ENCODE peak calls at places on chromosomes 7 and 10, in six cellular contexts. N is GM23338, B is HepG2, A is neural progenitor cell, X is fibroblast of lung, Y is GM23248. G is an unnamed sample.

GRCh38 chr7:130909161-130909836 is 175.3 kb upstream of the KLF14 start:
- DNase-seq in N (no peak), B (no peak), A (no peak), X (no peak), Y (peak), G (no peak)

GRCh38 chr7:140375808-140376730 is 22.3 kb downstream of the SLC37A3 start:
- DNase-seq in N (no peak), B (no peak), A (no peak), X (no peak), Y (no peak), G (no peak)

GRCh38 chr7:11170160-11170559 is 196.5 kb downstream of the PHF14 start:
- DNase-seq in N (no peak), B (no peak), A (no peak), X (no peak), Y (no peak), G (no peak)

GRCh38 chr10:117983961-117984360 is 62.8 kb downstream of the RAB11FIP2 start:
- DNase-seq in N (no peak), B (no peak), A (no peak), X (no peak), Y (no peak), G (no peak)

GRCh38 chr10:3430501-3430900 is 257.9 kb upstream of the PITRM1 start:
- DNase-seq in N (no peak), B (no peak), A (no peak), X (no peak), Y (no peak), G (no peak)

GRCh38 chr7:121504478-121504877 is 108.4 kb upstream of the FAM3C start:
- DNase-seq in N (no peak), B (no peak), A (no peak), X (peak), Y (peak), G (no peak)

GRCh38 chr10:30431435-30431911 is 2.5 kb upstream of the MAP3K8 start:
- DNase-seq in N (peak), B (no peak), A (no peak), X (peak), Y (peak), G (peak)

GRCh38 chr7:28272461-28272877 is 91.9 kb upstream of the JAZF1 start:
- DNase-seq in N (peak), B (no peak), A (peak), X (peak), Y (peak), G (no peak)

GRCh38 chr10:43396928-43397624 is 11.9 kb downstream of the HNRNPF start:
- DNase-seq in N (peak), B (peak), A (peak), X (peak), Y (peak), G (no peak)

GRCh38 chr7:16061630-16062029 is 359.7 kb downstream of the CRPPA start:
- DNase-seq in N (no peak), B (no peak), A (no peak), X (no peak), Y (no peak), G (no peak)

GRCh38 chr7:88218836-88219605 is 817 bp downstream of the SRI start:
- DNase-seq in N (peak), B (no peak), A (peak), X (peak), Y (peak), G (peak)

GRCh38 chr10:121696854-121697253 is 98.6 kb upstream of the FGFR2 start:
- DNase-seq in N (peak), B (peak), A (peak), X (no peak), Y (peak), G (peak)

GRCh38 chr10:118175148-118175547 is 128.4 kb upstream of the RAB11FIP2 start:
- DNase-seq in N (no peak), B (no peak), A (no peak), X (no peak), Y (no peak), G (no peak)

GRCh38 chr10:128083191-128083895 is 42.9 kb downstream of the MKI67 start:
- DNase-seq in N (no peak), B (no peak), A (no peak), X (no peak), Y (no peak), G (no peak)

GRCh38 chr7:7554021-7554432 is 12.7 kb upstream of the MIOS start:
- DNase-seq in N (no peak), B (no peak), A (peak), X (peak), Y (peak), G (no peak)

GRCh38 chr10:51176976-51177690 is 102.8 kb downstream of the PRKG1 start:
- DNase-seq in N (no peak), B (no peak), A (no peak), X (peak), Y (peak), G (no peak)

GRCh38 chr10:31905586-31905985 is 23.0 kb downstream of the ARHGAP12 start:
- DNase-seq in N (no peak), B (no peak), A (no peak), X (no peak), Y (no peak), G (no peak)

GRCh38 chr7:138116156-138116555 is 39.9 kb downstream of the AKR1D1 start:
- DNase-seq in N (no peak), B (no peak), A (no peak), X (peak), Y (peak), G (no peak)

GRCh38 chr7:36286241-36286640 is 103.4 kb upstream of the ANLN start:
- DNase-seq in N (no peak), B (no peak), A (no peak), X (no peak), Y (no peak), G (no peak)

GRCh38 chr10:112815238-112816032 is 134.6 kb upstream of the TCF7L2 start:
- DNase-seq in N (no peak), B (peak), A (no peak), X (peak), Y (peak), G (peak)

DNA sequence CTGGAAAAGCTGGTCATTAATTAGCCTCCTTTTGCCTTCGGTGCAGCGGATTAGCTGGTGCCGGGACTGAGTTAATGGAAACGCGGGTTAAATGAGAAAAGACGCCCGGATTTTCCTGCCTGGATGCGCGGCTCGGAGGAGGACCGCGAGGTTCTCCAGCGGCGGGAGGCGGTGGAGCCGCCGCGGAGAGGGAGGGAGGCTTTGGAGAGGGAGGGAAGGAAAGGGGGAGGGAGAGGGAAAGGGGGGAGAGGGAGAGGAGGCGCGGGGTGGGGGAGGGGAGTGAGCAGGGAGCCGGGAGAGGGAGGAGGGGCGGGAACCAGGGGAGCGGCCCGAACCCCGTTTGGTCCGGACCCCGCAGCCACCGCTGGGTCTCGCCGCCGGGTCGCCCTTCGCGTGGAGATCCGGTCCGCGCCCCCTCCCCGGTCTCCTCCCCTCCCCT is 347.4 kb downstream of the DNAJB6 start:
- DNase-seq in N (peak), B (no peak), A (peak), X (peak), Y (no peak), G (no peak)
- TF ChIP-seq EZH2 in N (no peak), B (no peak), A (peak), X (no peak), Y (no peak), G (no peak)

GRCh38 chr7:101815826-101816488 is 1.5 kb upstream of the CUX1 start:
- DNase-seq in N (peak), B (peak), A (peak), X (peak), Y (peak), G (peak)

GRCh38 chr7:101817930-101818698 is 688 bp downstream of the CUX1 start:
- DNase-seq in N (no peak), B (no peak), A (no peak), X (peak), Y (peak), G (no peak)

GRCh38 chr7:101816499-101817030 is 861 bp upstream of the CUX1 start:
- DNase-seq in N (no peak), B (no peak), A (peak), X (peak), Y (peak), G (peak)

GRCh38 chr7:101818699-101819071 is 1.3 kb downstream of the CUX1 start:
- DNase-seq in N (no peak), B (peak), A (no peak), X (no peak), Y (no peak), G (no peak)

DNA sequence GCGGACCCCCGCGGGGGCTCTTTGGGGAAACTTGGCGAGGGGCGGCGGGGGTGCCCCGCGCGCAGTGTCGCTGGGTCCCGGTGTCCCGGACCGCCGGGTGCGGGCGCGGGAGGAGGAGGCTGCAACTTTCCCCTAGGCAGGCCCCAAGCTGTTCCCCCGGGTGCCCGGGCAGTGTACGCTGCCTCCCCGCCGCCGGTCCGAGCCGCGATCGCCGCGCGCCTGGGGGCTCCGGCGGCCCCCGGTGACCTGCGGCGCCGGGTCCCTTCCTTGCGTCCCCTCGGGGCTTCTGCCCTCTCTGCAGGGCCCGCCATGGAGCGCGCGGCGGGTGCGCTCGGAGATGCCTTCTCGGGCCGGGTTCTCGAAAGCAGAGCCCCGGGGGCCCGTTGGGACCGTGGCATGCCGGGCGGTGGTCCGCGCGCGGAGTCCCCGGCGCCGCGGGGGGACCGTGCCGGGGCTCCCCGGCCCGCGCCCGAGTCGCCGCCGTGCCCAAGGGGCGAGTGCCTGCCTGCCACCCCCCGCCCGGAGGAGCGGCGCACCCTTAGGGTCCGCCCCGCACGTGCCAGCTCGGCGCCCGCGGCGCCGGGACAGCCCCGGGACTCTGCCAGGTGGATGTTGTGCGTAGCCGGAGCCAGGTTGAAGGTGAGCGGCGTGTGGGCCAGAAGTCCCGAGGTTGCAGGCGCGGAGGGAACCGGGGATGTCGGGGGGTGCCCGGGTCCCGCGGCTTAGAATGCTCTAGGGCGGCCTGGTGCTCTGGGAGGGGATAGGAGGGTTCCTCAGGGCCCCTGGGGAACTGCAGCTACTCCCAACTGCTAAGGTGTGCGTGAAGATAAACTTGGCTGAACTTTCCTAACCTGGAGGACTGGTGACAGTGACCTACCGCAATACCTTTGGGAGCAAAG is at the start of gene CUX1:
- DNase-seq in N (peak), B (peak), A (peak), X (peak), Y (peak), G (no peak)
- TF ChIP-seq EZH2 in N (no peak), B (no peak), A (no peak), X (no peak), Y (no peak), G (no peak)

GRCh38 chr10:78302989-78303854 is 269.6 kb downstream of the RPS24 start:
- DNase-seq in N (peak), B (peak), A (peak), X (peak), Y (peak), G (peak)
- TF ChIP-seq EZH2 in N (no peak), B (no peak), A (no peak), X (no peak), Y (no peak), G (no peak)

GRCh38 chr7:156998988-156999610 is 11.4 kb downstream of the MNX1 start:
- DNase-seq in N (peak), B (no peak), A (peak), X (no peak), Y (no peak), G (peak)
- TF ChIP-seq EZH2 in N (peak), B (no peak), A (no peak), X (peak), Y (peak), G (no peak)

DNA sequence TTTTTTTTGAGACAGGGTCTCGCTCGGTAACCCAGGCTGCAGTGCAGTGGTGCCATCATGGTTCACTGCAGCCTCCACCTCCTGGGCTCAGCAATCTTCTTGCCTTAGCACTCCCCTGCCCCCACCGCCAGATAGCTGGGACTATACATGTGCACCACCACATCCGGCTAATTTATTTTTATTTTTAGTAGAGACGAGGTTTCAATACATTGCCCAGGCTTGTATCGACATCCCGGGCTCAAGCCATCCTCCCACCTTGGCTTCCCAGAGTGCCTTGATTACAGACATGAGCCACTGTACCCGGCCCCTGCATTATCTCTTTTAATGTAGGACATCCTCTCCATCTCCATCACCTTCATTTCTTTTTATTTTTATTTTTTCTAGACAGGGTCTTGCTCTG is 213.3 kb downstream of the CUX1 start:
- DNase-seq in N (no peak), B (no peak), A (no peak), X (no peak), Y (no peak), G (no peak)
- TF ChIP-seq EZH2 in N (no peak), B (no peak), A (no peak), X (no peak), Y (no peak), G (no peak)

GRCh38 chr10:102429468-102429867 is 2.9 kb downstream of the CUEDC2 start:
- DNase-seq in N (peak), B (no peak), A (no peak), X (no peak), Y (no peak), G (no peak)
- TF ChIP-seq EZH2 in N (no peak), B (no peak), A (no peak), X (no peak), Y (no peak), G (no peak)